ENCODE peak calls at places on chromosome 6, in ten cellular contexts. One of them, this sample, is unnamed.

GRCh38 chr6:44470746-44471145 is 83.2 kb downstream of the CDC5L start:
- DNase-seq in DMS153: no peak
- DNase-seq in neuronal stem cell: no peak
- DNase-seq in naive thymus-derived CD4-positive, alpha-beta T cell: no peak
- DNase-seq in GM20000: no peak
- DNase-seq in iris pigment epithelial cell: no peak
- DNase-seq in fibroblast of villous mesenchyme: no peak
- DNase-seq in NCI-H2029 treated with DMSO at 0.1 percent for 48 hours: no peak
- DNase-seq in H1: no peak
- DNase-seq in naive thymus-derived CD8-positive, alpha-beta T cell: no peak
- DNase-seq in this sample: no peak

GRCh38 chr6:122476131-122476530 is 4.5 kb upstream of the SERINC1 start:
- DNase-seq in H1: no peak
- DNase-seq in fibroblast of villous mesenchyme: peak
- DNase-seq in NCI-H2029 treated with DMSO at 0.1 percent for 48 hours: no peak
- DNase-seq in DMS153: no peak
- DNase-seq in iris pigment epithelial cell: peak
- DNase-seq in naive thymus-derived CD8-positive, alpha-beta T cell: no peak
- DNase-seq in neuronal stem cell: no peak
- DNase-seq in naive thymus-derived CD4-positive, alpha-beta T cell: peak
- DNase-seq in GM20000: no peak
- DNase-seq in this sample: no peak

GRCh38 chr6:112439010-112439409 is 91.9 kb downstream of the RFPL4B start:
- DNase-seq in DMS153: no peak
- DNase-seq in neuronal stem cell: no peak
- DNase-seq in naive thymus-derived CD8-positive, alpha-beta T cell: no peak
- DNase-seq in naive thymus-derived CD4-positive, alpha-beta T cell: no peak
- DNase-seq in fibroblast of villous mesenchyme: no peak
- DNase-seq in NCI-H2029 treated with DMSO at 0.1 percent for 48 hours: no peak
- DNase-seq in H1: no peak
- DNase-seq in GM20000: no peak
- DNase-seq in iris pigment epithelial cell: peak
- DNase-seq in this sample: no peak

GRCh38 chr6:97174471-97174870 is 108.5 kb downstream of the MMS22L start:
- DNase-seq in naive thymus-derived CD8-positive, alpha-beta T cell: no peak
- DNase-seq in fibroblast of villous mesenchyme: no peak
- DNase-seq in NCI-H2029 treated with DMSO at 0.1 percent for 48 hours: no peak
- DNase-seq in GM20000: no peak
- DNase-seq in neuronal stem cell: no peak
- DNase-seq in H1: no peak
- DNase-seq in iris pigment epithelial cell: no peak
- DNase-seq in DMS153: no peak
- DNase-seq in naive thymus-derived CD4-positive, alpha-beta T cell: no peak
- DNase-seq in this sample: no peak

GRCh38 chr6:123016431-123017110 is 20.5 kb downstream of the CLVS2 start:
- DNase-seq in H1: no peak
- DNase-seq in naive thymus-derived CD8-positive, alpha-beta T cell: no peak
- DNase-seq in fibroblast of villous mesenchyme: no peak
- DNase-seq in GM20000: no peak
- DNase-seq in DMS153: no peak
- DNase-seq in iris pigment epithelial cell: no peak
- DNase-seq in NCI-H2029 treated with DMSO at 0.1 percent for 48 hours: peak
- DNase-seq in naive thymus-derived CD4-positive, alpha-beta T cell: no peak
- DNase-seq in neuronal stem cell: peak
- DNase-seq in this sample: no peak

GRCh38 chr6:52399511-52400315 is 20.4 kb upstream of the EFHC1 start:
- DNase-seq in DMS153: no peak
- DNase-seq in GM20000: peak
- DNase-seq in neuronal stem cell: peak
- DNase-seq in naive thymus-derived CD4-positive, alpha-beta T cell: peak
- DNase-seq in NCI-H2029 treated with DMSO at 0.1 percent for 48 hours: peak
- DNase-seq in fibroblast of villous mesenchyme: peak
- DNase-seq in H1: no peak
- DNase-seq in iris pigment epithelial cell: peak
- DNase-seq in naive thymus-derived CD8-positive, alpha-beta T cell: no peak
- DNase-seq in this sample: no peak

GRCh38 chr6:154893927-154894326 is 101.2 kb upstream of the TIAM2 start:
- DNase-seq in DMS153: no peak
- DNase-seq in H1: no peak
- DNase-seq in GM20000: no peak
- DNase-seq in naive thymus-derived CD4-positive, alpha-beta T cell: no peak
- DNase-seq in neuronal stem cell: no peak
- DNase-seq in naive thymus-derived CD8-positive, alpha-beta T cell: no peak
- DNase-seq in NCI-H2029 treated with DMSO at 0.1 percent for 48 hours: no peak
- DNase-seq in fibroblast of villous mesenchyme: peak
- DNase-seq in iris pigment epithelial cell: peak
- DNase-seq in this sample: no peak

GRCh38 chr6:129181001-129181400 is 298.1 kb downstream of the LAMA2 start:
- DNase-seq in H1: no peak
- DNase-seq in naive thymus-derived CD4-positive, alpha-beta T cell: no peak
- DNase-seq in DMS153: no peak
- DNase-seq in neuronal stem cell: no peak
- DNase-seq in GM20000: no peak
- DNase-seq in iris pigment epithelial cell: no peak
- DNase-seq in NCI-H2029 treated with DMSO at 0.1 percent for 48 hours: no peak
- DNase-seq in naive thymus-derived CD8-positive, alpha-beta T cell: no peak
- DNase-seq in fibroblast of villous mesenchyme: no peak
- DNase-seq in this sample: no peak

GRCh38 chr6:112251170-112251945 is 3.0 kb downstream of the LAMA4 start:
- DNase-seq in naive thymus-derived CD8-positive, alpha-beta T cell: no peak
- DNase-seq in GM20000: no peak
- DNase-seq in fibroblast of villous mesenchyme: peak
- DNase-seq in NCI-H2029 treated with DMSO at 0.1 percent for 48 hours: no peak
- DNase-seq in iris pigment epithelial cell: peak
- DNase-seq in H1: no peak
- DNase-seq in DMS153: no peak
- DNase-seq in naive thymus-derived CD4-positive, alpha-beta T cell: no peak
- DNase-seq in neuronal stem cell: no peak
- DNase-seq in this sample: no peak

GRCh38 chr6:81075974-81076373 is 676.5 kb downstream of the TENT5A start:
- DNase-seq in GM20000: no peak
- DNase-seq in DMS153: no peak
- DNase-seq in naive thymus-derived CD4-positive, alpha-beta T cell: no peak
- DNase-seq in neuronal stem cell: peak
- DNase-seq in naive thymus-derived CD8-positive, alpha-beta T cell: no peak
- DNase-seq in iris pigment epithelial cell: peak
- DNase-seq in fibroblast of villous mesenchyme: peak
- DNase-seq in H1: no peak
- DNase-seq in NCI-H2029 treated with DMSO at 0.1 percent for 48 hours: no peak
- DNase-seq in this sample: no peak

GRCh38 chr6:35343092-35343834 is 905 bp downstream of the PPARD start:
- DNase-seq in H1: no peak
- DNase-seq in naive thymus-derived CD8-positive, alpha-beta T cell: no peak
- DNase-seq in GM20000: no peak
- DNase-seq in neuronal stem cell: no peak
- DNase-seq in naive thymus-derived CD4-positive, alpha-beta T cell: peak
- DNase-seq in fibroblast of villous mesenchyme: peak
- DNase-seq in DMS153: no peak
- DNase-seq in NCI-H2029 treated with DMSO at 0.1 percent for 48 hours: no peak
- DNase-seq in iris pigment epithelial cell: peak
- DNase-seq in this sample: peak

GRCh38 chr6:118220429-118221128 is 313.5 kb downstream of the SLC35F1 start:
- DNase-seq in neuronal stem cell: no peak
- DNase-seq in GM20000: no peak
- DNase-seq in iris pigment epithelial cell: no peak
- DNase-seq in H1: no peak
- DNase-seq in naive thymus-derived CD4-positive, alpha-beta T cell: no peak
- DNase-seq in naive thymus-derived CD8-positive, alpha-beta T cell: no peak
- DNase-seq in NCI-H2029 treated with DMSO at 0.1 percent for 48 hours: no peak
- DNase-seq in fibroblast of villous mesenchyme: no peak
- DNase-seq in DMS153: no peak
- DNase-seq in this sample: no peak

GRCh38 chr6:97626586-97627441 is 343.8 kb upstream of the MMS22L start:
- DNase-seq in naive thymus-derived CD4-positive, alpha-beta T cell: no peak
- DNase-seq in DMS153: peak
- DNase-seq in naive thymus-derived CD8-positive, alpha-beta T cell: no peak
- DNase-seq in neuronal stem cell: peak
- DNase-seq in GM20000: no peak
- DNase-seq in NCI-H2029 treated with DMSO at 0.1 percent for 48 hours: peak
- DNase-seq in iris pigment epithelial cell: peak
- DNase-seq in fibroblast of villous mesenchyme: peak
- DNase-seq in H1: no peak
- DNase-seq in this sample: no peak

GRCh38 chr6:89375427-89375868 is 22.9 kb upstream of the UBE2J1 start:
- DNase-seq in DMS153: peak
- DNase-seq in neuronal stem cell: no peak
- DNase-seq in fibroblast of villous mesenchyme: no peak
- DNase-seq in iris pigment epithelial cell: peak
- DNase-seq in H1: peak
- DNase-seq in GM20000: peak
- DNase-seq in NCI-H2029 treated with DMSO at 0.1 percent for 48 hours: peak
- DNase-seq in naive thymus-derived CD4-positive, alpha-beta T cell: peak
- DNase-seq in naive thymus-derived CD8-positive, alpha-beta T cell: peak
- DNase-seq in this sample: no peak

GRCh38 chr6:51738614-51739013 is 348.8 kb downstream of the PKHD1 start:
- DNase-seq in iris pigment epithelial cell: no peak
- DNase-seq in DMS153: no peak
- DNase-seq in NCI-H2029 treated with DMSO at 0.1 percent for 48 hours: no peak
- DNase-seq in naive thymus-derived CD4-positive, alpha-beta T cell: no peak
- DNase-seq in naive thymus-derived CD8-positive, alpha-beta T cell: no peak
- DNase-seq in neuronal stem cell: no peak
- DNase-seq in fibroblast of villous mesenchyme: no peak
- DNase-seq in H1: no peak
- DNase-seq in GM20000: no peak
- DNase-seq in this sample: no peak

This sample was measured in posterior vena cava.